ENCODE peak calls at places on chromosomes 12 and 14, in nine cellular contexts. E is PC-9, C is suprapubic skin, Q is cardiac muscle cell, M is omental fat pad, B is psoas muscle, G is endothelial cell, T is GM20000, R is lung. I is an unnamed sample.

GRCh38 chr12:54472494-54473262 is 724 bp downstream of the GTSF1 start:
- DNase-seq in M (no peak), T (no peak), B (no peak), E (no peak), R (no peak), Q (no peak), C (no peak), G (no peak), I (no peak)

GRCh38 chr12:109111775-109112491 is 4.5 kb upstream of the ACACB start:
- DNase-seq in Q (peak), R (peak), C (peak), E (peak), M (peak), B (peak), G (peak), T (peak), I (no peak)

GRCh38 chr14:65226824-65227604 is 124.7 kb upstream of the MAX start:
- DNase-seq in C (no peak), Q (no peak), G (no peak), R (no peak), M (no peak), T (no peak), E (no peak), B (no peak), I (no peak)

GRCh38 chr14:93033983-93034670 is 81.6 kb downstream of the ITPK1 start:
- DNase-seq in G (peak), Q (peak), E (no peak), T (peak), B (no peak), C (no peak), M (no peak), R (no peak), I (no peak)

GRCh38 chr12:5429741-5430557 is 2.0 kb upstream of the NTF3 start:
- DNase-seq in G (peak), E (no peak), M (no peak), C (no peak), B (no peak), Q (peak), T (no peak), R (no peak), I (no peak)

GRCh38 chr14:102831163-102831804 is 54.0 kb downstream of the TRAF3 start:
- DNase-seq in B (no peak), R (no peak), C (no peak), T (no peak), M (no peak), Q (no peak), E (no peak), G (no peak), I (no peak)

GRCh38 chr12:46921754-46922113 is 95.9 kb upstream of the SLC38A4 start:
- DNase-seq in T (no peak), Q (no peak), M (no peak), B (no peak), G (no peak), R (no peak), C (no peak), E (no peak), I (no peak)

GRCh38 chr12:3491938-3492867 is 1.2 kb downstream of the PRMT8 start:
- DNase-seq in G (peak), Q (peak), C (no peak), M (no peak), R (peak), B (peak), T (peak), E (peak), I (no peak)

GRCh38 chr14:61525293-61526011 is 169.9 kb upstream of the HIF1A start:
- DNase-seq in C (no peak), R (peak), M (no peak), Q (no peak), G (no peak), T (no peak), E (peak), B (peak), I (no peak)

GRCh38 chr14:90569606-90570462 is 173.0 kb downstream of the CALM1 start:
- DNase-seq in C (no peak), R (no peak), Q (no peak), T (no peak), B (peak), E (no peak), G (no peak), M (no peak), I (no peak)

GRCh38 chr14:92693998-92694780 is 54.2 kb downstream of the LGMN start:
- DNase-seq in M (no peak), C (no peak), G (no peak), E (peak), B (no peak), Q (no peak), R (no peak), T (no peak), I (no peak)

GRCh38 chr12:62692884-62693283 is 226.3 kb downstream of the MON2 start:
- DNase-seq in E (no peak), G (no peak), M (no peak), C (no peak), R (no peak), T (no peak), Q (no peak), B (no peak), I (no peak)

GRCh38 chr12:120846721-120847120 is 57.4 kb downstream of the SPPL3 start:
- DNase-seq in B (no peak), T (no peak), M (no peak), Q (no peak), C (no peak), G (no peak), E (no peak), R (no peak), I (no peak)

GRCh38 chr12:131441638-131442336 is 269.1 kb upstream of the SFSWAP start:
- DNase-seq in E (no peak), R (peak), M (no peak), G (no peak), C (peak), Q (no peak), B (no peak), T (no peak), I (peak)

GRCh38 chr12:71312767-71313375 is 126.7 kb upstream of the LGR5 start:
- DNase-seq in R (no peak), G (no peak), C (no peak), M (no peak), E (no peak), B (no peak), Q (no peak), T (no peak), I (no peak)

GRCh38 chr12:12398026-12398859 is 41.4 kb downstream of the BORCS5 start:
- DNase-seq in E (peak), B (peak), C (no peak), Q (no peak), R (peak), G (no peak), M (peak), T (no peak), I (no peak)

GRCh38 chr12:78085562-78086182 is 255.0 kb downstream of the NAV3 start:
- DNase-seq in G (no peak), R (no peak), B (no peak), C (no peak), T (no peak), Q (no peak), M (no peak), E (no peak), I (no peak)

GRCh38 chr12:128792881-128793280 is 30.9 kb downstream of the SLC15A4 start:
- DNase-seq in T (no peak), C (no peak), R (no peak), Q (no peak), G (no peak), M (no peak), B (peak), E (no peak), I (no peak)

GRCh38 chr12:1502856-1503255 is 91.5 kb downstream of the FBXL14 start:
- DNase-seq in M (no peak), G (no peak), C (no peak), R (no peak), B (no peak), Q (no peak), E (no peak), T (no peak), I (no peak)
- TF ChIP-seq CTCF in M (no peak), G (no peak), C (no peak), R (no peak), B (no peak), Q (no peak), E (no peak), T (no peak), I (no peak)

GRCh38 chr12:67068773-67069450 is 200.2 kb upstream of the CAND1 start:
- DNase-seq in T (peak), C (no peak), E (peak), Q (peak), G (peak), R (no peak), M (no peak), B (peak), I (no peak)
- TF ChIP-seq CTCF in T (no peak), C (no peak), E (no peak), Q (no peak), G (no peak), R (no peak), M (no peak), B (no peak), I (no peak)

DNA sequence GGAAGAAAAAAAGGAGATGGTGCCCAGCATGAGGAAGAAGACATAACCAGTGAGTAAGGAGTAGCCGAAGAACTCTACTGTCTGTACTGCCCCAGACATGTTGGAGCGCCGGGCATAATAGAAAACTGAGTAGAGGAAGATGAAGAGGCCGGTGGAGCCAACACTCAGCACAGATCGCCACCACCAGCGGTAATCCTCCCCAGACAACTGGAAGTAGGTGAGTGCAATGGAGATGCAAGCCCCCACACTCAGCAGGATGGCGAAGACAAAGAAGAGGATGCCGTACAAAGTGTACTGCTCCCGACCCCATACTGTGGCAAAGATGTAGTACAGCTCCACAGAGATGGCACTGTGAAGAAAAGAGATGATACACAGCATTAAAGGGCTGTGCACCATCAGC is 844 bp upstream of the IPO4 start:
- DNase-seq in T (no peak), C (no peak), M (no peak), R (no peak), G (no peak), Q (no peak), B (no peak), E (no peak), I (no peak)
- TF ChIP-seq CTCF in T (no peak), C (no peak), M (no peak), R (no peak), G (no peak), Q (no peak), B (no peak), E (no peak), I (no peak)

GRCh38 chr12:115790526-115790925 is 487.0 kb downstream of the MED13L start:
- DNase-seq in B (no peak), E (no peak), T (no peak), C (no peak), R (no peak), M (no peak), G (no peak), Q (no peak), I (no peak)

GRCh38 chr12:115791331-115791730 is 486.2 kb downstream of the MED13L start:
- DNase-seq in C (no peak), E (no peak), Q (peak), B (no peak), M (no peak), R (no peak), G (no peak), T (no peak), I (no peak)

GRCh38 chr12:115785548-115785947 is 491.9 kb downstream of the MED13L start:
- DNase-seq in T (no peak), B (no peak), C (no peak), G (no peak), E (no peak), R (no peak), M (no peak), Q (no peak), I (no peak)
- TF ChIP-seq CTCF in T (no peak), B (no peak), C (no peak), G (no peak), E (no peak), R (no peak), M (no peak), Q (no peak), I (no peak)

GRCh38 chr14:72948481-72949138 is 22.3 kb downstream of the DCAF4 start:
- DNase-seq in E (peak), B (peak), G (peak), T (peak), Q (peak), R (peak), M (peak), C (no peak), I (no peak)
- TF ChIP-seq CTCF in E (peak), B (peak), G (peak), T (peak), Q (peak), R (peak), M (no peak), C (peak), I (peak)

I was measured in osteocyte.